ENCODE peak calls at places on chromosomes 5 and 9, in five cellular contexts. One of them, this sample, is unnamed.

GRCh38 chr9:89522261-89522978 is 24.5 kb upstream of the SEMA4D start:
- DNase-seq in fibroblast of lung: no peak
- DNase-seq in right cardiac atrium: no peak
- DNase-seq in fibroblast of the aortic adventitia: no peak
- DNase-seq in heart left ventricle: no peak
- DNase-seq in this sample: no peak

GRCh38 chr5:131405674-131406073 is 141.8 kb downstream of the CDC42SE2 start:
- DNase-seq in fibroblast of lung: no peak
- DNase-seq in right cardiac atrium: no peak
- DNase-seq in fibroblast of the aortic adventitia: no peak
- DNase-seq in heart left ventricle: no peak
- DNase-seq in this sample: no peak

GRCh38 chr9:104923740-104924139 is 4.2 kb downstream of the ABCA1 start:
- DNase-seq in fibroblast of lung: no peak
- DNase-seq in right cardiac atrium: no peak
- DNase-seq in fibroblast of the aortic adventitia: peak
- DNase-seq in heart left ventricle: no peak
- DNase-seq in this sample: no peak

GRCh38 chr5:67165524-67166459 is 30.8 kb downstream of the CD180 start:
- DNase-seq in fibroblast of lung: peak
- DNase-seq in right cardiac atrium: peak
- DNase-seq in fibroblast of the aortic adventitia: peak
- DNase-seq in heart left ventricle: peak
- DNase-seq in this sample: peak

GRCh38 chr5:58458851-58459275 is 1.0 kb downstream of the PLK2 start:
- DNase-seq in fibroblast of lung: peak
- DNase-seq in right cardiac atrium: no peak
- DNase-seq in fibroblast of the aortic adventitia: no peak
- DNase-seq in heart left ventricle: no peak
- DNase-seq in this sample: no peak

GRCh38 chr5:74864823-74865222 is 1.4 kb downstream of the FAM169A start:
- DNase-seq in fibroblast of lung: no peak
- DNase-seq in right cardiac atrium: no peak
- DNase-seq in fibroblast of the aortic adventitia: no peak
- DNase-seq in heart left ventricle: no peak
- DNase-seq in this sample: no peak

GRCh38 chr9:130857864-130858730 is 23.0 kb downstream of the ABL1 start:
- DNase-seq in fibroblast of lung: peak
- DNase-seq in right cardiac atrium: peak
- DNase-seq in fibroblast of the aortic adventitia: peak
- DNase-seq in heart left ventricle: no peak
- DNase-seq in this sample: peak

GRCh38 chr5:124544366-124545055 is 201.9 kb downstream of the ZNF608 start:
- DNase-seq in fibroblast of lung: no peak
- DNase-seq in right cardiac atrium: no peak
- DNase-seq in fibroblast of the aortic adventitia: no peak
- DNase-seq in heart left ventricle: no peak
- DNase-seq in this sample: peak

GRCh38 chr5:146369691-146370090 is 31.1 kb downstream of the POU4F3 start:
- DNase-seq in fibroblast of lung: no peak
- DNase-seq in right cardiac atrium: no peak
- DNase-seq in fibroblast of the aortic adventitia: peak
- DNase-seq in heart left ventricle: no peak
- DNase-seq in this sample: peak

GRCh38 chr9:33042528-33042927 is 17.5 kb downstream of the DNAJA1 start:
- DNase-seq in fibroblast of lung: no peak
- DNase-seq in right cardiac atrium: no peak
- DNase-seq in fibroblast of the aortic adventitia: peak
- DNase-seq in heart left ventricle: no peak
- DNase-seq in this sample: peak

GRCh38 chr9:33044162-33044673 is 19.1 kb downstream of the DNAJA1 start:
- DNase-seq in fibroblast of lung: peak
- DNase-seq in right cardiac atrium: peak
- DNase-seq in fibroblast of the aortic adventitia: peak
- DNase-seq in heart left ventricle: peak
- DNase-seq in this sample: peak

GRCh38 chr9:33041459-33042188 is 16.6 kb downstream of the DNAJA1 start:
- DNase-seq in fibroblast of lung: peak
- DNase-seq in right cardiac atrium: no peak
- DNase-seq in fibroblast of the aortic adventitia: peak
- DNase-seq in heart left ventricle: no peak
- DNase-seq in this sample: peak

GRCh38 chr9:33048054-33048465 is 23.0 kb downstream of the DNAJA1 start:
- DNase-seq in fibroblast of lung: no peak
- DNase-seq in right cardiac atrium: no peak
- DNase-seq in fibroblast of the aortic adventitia: no peak
- DNase-seq in heart left ventricle: no peak
- DNase-seq in this sample: no peak

GRCh38 chr9:33044677-33045282 is 19.7 kb downstream of the DNAJA1 start:
- DNase-seq in fibroblast of lung: peak
- DNase-seq in right cardiac atrium: no peak
- DNase-seq in fibroblast of the aortic adventitia: no peak
- DNase-seq in heart left ventricle: no peak
- DNase-seq in this sample: peak
- H3K4me3 ChIP-seq in fibroblast of lung: peak
- H3K4me3 ChIP-seq in right cardiac atrium: peak
- H3K4me3 ChIP-seq in fibroblast of the aortic adventitia: peak
- H3K4me3 ChIP-seq in heart left ventricle: peak
- H3K4me3 ChIP-seq in this sample: peak

GRCh38 chr9:73154760-73155159 is 3.1 kb downstream of the ANXA1 start:
- DNase-seq in fibroblast of lung: no peak
- DNase-seq in right cardiac atrium: no peak
- DNase-seq in fibroblast of the aortic adventitia: no peak
- DNase-seq in heart left ventricle: no peak
- DNase-seq in this sample: peak

GRCh38 chr9:73156593-73157187 is 5.0 kb downstream of the ANXA1 start:
- DNase-seq in fibroblast of lung: no peak
- DNase-seq in right cardiac atrium: no peak
- DNase-seq in fibroblast of the aortic adventitia: peak
- DNase-seq in heart left ventricle: no peak
- DNase-seq in this sample: no peak

GRCh38 chr9:73154271-73154670 is 2.6 kb downstream of the ANXA1 start:
- DNase-seq in fibroblast of lung: no peak
- DNase-seq in right cardiac atrium: no peak
- DNase-seq in fibroblast of the aortic adventitia: no peak
- DNase-seq in heart left ventricle: no peak
- DNase-seq in this sample: no peak

GRCh38 chr9:73155968-73156592 is 4.4 kb downstream of the ANXA1 start:
- DNase-seq in fibroblast of lung: no peak
- DNase-seq in right cardiac atrium: no peak
- DNase-seq in fibroblast of the aortic adventitia: no peak
- DNase-seq in heart left ventricle: no peak
- DNase-seq in this sample: no peak

DNA sequence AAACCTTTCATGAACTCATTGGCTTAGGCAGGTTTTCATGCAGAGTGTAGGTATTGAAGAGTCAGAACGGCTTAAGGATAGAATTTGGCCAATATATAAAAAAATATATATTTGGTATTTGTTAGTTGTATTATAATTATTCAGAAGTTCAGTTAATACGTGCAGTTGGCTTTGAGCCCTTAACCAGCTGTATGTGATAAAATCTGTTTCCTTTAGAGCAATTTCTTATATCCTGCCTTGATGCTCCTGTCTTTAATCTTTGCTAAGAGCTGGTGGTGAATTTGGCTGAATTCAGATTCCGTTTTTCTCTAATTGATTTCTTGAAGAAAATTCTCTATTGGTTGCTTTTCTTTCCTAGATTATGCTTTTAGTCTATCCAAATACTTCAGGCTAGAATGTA is 3.7 kb downstream of the ANXA1 start:
- DNase-seq in fibroblast of lung: no peak
- DNase-seq in right cardiac atrium: no peak
- DNase-seq in fibroblast of the aortic adventitia: no peak
- DNase-seq in heart left ventricle: no peak
- DNase-seq in this sample: no peak
- H3K4me3 ChIP-seq in fibroblast of lung: peak
- H3K4me3 ChIP-seq in right cardiac atrium: peak
- H3K4me3 ChIP-seq in fibroblast of the aortic adventitia: peak
- H3K4me3 ChIP-seq in heart left ventricle: peak
- H3K4me3 ChIP-seq in this sample: peak

DNA sequence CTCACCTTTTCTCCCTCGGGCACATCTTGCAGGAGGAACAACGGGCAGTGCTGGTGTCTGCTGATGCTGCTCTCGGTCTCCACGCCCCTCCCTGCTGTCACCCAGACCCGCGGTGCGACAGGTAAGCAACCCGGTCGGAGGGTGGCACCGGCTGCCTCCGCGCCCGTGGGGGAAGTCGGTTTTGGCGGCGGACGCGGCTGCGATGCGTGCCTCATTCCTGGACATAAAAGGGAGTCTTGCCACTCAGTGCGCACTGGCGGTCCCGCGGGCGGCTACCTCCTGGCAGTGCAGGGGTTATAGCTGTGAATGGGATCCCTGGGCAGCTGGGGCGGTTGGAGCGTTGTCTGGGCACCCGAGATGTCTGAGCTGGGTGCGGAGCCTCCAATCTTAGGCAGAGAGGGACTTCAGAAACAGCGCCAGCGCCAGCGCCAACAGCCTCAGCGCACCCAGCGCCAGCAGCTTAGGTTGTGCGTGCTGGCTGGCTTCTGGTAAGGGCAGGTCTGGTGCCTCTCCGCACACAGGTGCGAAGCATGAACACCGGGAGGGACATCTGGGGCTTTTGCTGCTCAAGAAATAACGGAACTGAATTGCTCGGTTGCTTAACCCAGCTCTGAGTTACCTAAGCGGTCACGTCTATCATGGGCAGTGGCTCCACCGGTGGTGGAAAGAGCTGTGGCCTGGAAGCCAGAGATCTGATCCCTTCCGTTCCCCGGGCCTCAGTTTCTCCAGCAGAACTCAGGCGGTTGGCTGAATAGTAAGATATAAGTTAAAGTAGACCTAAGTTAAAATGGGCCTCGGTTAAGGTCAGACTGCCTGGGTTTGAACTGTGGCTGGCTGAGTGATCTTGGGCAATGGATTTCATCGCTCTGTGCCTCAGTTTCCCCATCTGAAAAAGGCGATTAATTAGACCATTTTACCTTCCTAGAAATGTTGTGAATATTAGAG is 695 bp downstream of the COL15A1 start:
- DNase-seq in fibroblast of lung: peak
- DNase-seq in right cardiac atrium: peak
- DNase-seq in fibroblast of the aortic adventitia: no peak
- DNase-seq in heart left ventricle: peak
- DNase-seq in this sample: no peak
- H3K4me3 ChIP-seq in fibroblast of lung: peak
- H3K4me3 ChIP-seq in right cardiac atrium: peak
- H3K4me3 ChIP-seq in fibroblast of the aortic adventitia: peak
- H3K4me3 ChIP-seq in heart left ventricle: peak
- H3K4me3 ChIP-seq in this sample: peak

DNA sequence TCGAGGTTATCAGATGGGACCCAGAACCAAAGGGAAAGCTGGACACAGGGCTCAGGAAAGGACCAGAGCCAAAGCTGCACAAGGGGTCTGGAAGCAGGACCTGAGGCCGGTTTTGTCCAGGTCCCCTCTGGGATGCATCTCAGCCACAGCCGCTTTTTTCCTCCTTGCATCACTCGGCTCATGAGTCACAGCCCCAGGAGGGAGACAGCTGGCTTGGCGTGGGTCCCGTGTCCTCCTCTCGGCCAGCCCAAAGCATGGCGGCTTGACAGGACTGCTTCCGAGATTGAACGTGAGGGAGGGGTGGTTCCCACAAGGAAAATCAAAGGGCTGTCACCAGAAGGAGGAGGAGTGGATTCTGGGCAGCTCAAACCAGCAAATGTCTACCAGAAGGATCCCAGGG is 56.7 kb upstream of the CPLX2 start:
- DNase-seq in fibroblast of lung: peak
- DNase-seq in right cardiac atrium: peak
- DNase-seq in fibroblast of the aortic adventitia: peak
- DNase-seq in heart left ventricle: no peak
- DNase-seq in this sample: peak
- H3K4me3 ChIP-seq in fibroblast of lung: no peak
- H3K4me3 ChIP-seq in right cardiac atrium: no peak
- H3K4me3 ChIP-seq in fibroblast of the aortic adventitia: no peak
- H3K4me3 ChIP-seq in heart left ventricle: no peak
- H3K4me3 ChIP-seq in this sample: no peak

GRCh38 chr9:94642526-94642925 is 3.2 kb upstream of the FBP1 start:
- DNase-seq in fibroblast of lung: no peak
- DNase-seq in right cardiac atrium: no peak
- DNase-seq in fibroblast of the aortic adventitia: no peak
- DNase-seq in heart left ventricle: no peak
- DNase-seq in this sample: no peak

GRCh38 chr9:94643176-94643575 is 3.9 kb upstream of the FBP1 start:
- DNase-seq in fibroblast of lung: no peak
- DNase-seq in right cardiac atrium: no peak
- DNase-seq in fibroblast of the aortic adventitia: no peak
- DNase-seq in heart left ventricle: no peak
- DNase-seq in this sample: no peak

GRCh38 chr9:94638335-94639044 is 828 bp downstream of the FBP1 start:
- DNase-seq in fibroblast of lung: no peak
- DNase-seq in right cardiac atrium: no peak
- DNase-seq in fibroblast of the aortic adventitia: no peak
- DNase-seq in heart left ventricle: no peak
- DNase-seq in this sample: no peak

GRCh38 chr9:94639045-94639995 is at the start of gene FBP1:
- DNase-seq in fibroblast of lung: peak
- DNase-seq in right cardiac atrium: peak
- DNase-seq in fibroblast of the aortic adventitia: no peak
- DNase-seq in heart left ventricle: peak
- DNase-seq in this sample: no peak

GRCh38 chr9:94639996-94640376 is 668 bp upstream of the FBP1 start:
- DNase-seq in fibroblast of lung: no peak
- DNase-seq in right cardiac atrium: no peak
- DNase-seq in fibroblast of the aortic adventitia: no peak
- DNase-seq in heart left ventricle: no peak
- DNase-seq in this sample: no peak
- H3K4me3 ChIP-seq in fibroblast of lung: no peak
- H3K4me3 ChIP-seq in right cardiac atrium: peak
- H3K4me3 ChIP-seq in fibroblast of the aortic adventitia: no peak
- H3K4me3 ChIP-seq in heart left ventricle: peak
- H3K4me3 ChIP-seq in this sample: no peak

DNA sequence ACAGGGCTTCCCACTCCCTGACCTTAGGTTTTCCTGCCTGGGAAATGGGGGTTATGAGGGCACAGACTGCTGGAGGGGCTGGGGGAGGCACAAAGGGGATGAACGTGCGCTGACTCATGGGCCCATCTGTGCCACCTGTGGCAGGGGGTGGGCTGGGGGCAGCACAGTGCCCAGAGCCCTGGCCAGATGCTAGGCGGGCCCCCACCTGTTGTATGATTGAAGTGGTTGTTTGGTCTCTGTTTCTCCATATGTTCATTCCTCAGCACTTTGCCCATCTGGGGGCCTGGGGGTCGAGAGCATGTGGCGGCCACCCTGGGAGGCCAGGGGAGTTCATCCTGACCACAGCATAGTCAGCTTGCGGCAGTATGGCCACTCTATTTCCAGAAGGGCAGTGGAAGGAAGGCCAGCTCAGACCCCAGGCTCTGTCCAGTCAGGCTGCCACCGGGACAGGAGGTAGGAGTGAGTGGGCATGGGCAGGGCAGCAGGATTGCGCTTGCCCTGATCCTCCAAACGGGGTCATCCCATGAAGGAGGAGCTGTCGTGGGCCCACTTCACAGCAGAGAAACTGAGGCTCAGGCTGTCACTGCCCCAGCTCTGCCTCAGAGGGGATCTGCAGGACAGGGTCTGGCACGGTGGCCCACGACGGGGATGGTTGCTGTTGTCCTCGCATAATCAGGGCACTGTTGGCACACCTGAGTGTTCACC is 841 bp upstream of the NINJ1 start:
- DNase-seq in fibroblast of lung: no peak
- DNase-seq in right cardiac atrium: no peak
- DNase-seq in fibroblast of the aortic adventitia: no peak
- DNase-seq in heart left ventricle: no peak
- DNase-seq in this sample: no peak
- H3K4me3 ChIP-seq in fibroblast of lung: peak
- H3K4me3 ChIP-seq in right cardiac atrium: peak
- H3K4me3 ChIP-seq in fibroblast of the aortic adventitia: peak
- H3K4me3 ChIP-seq in heart left ventricle: peak
- H3K4me3 ChIP-seq in this sample: peak